ENCODE peak calls at places on chromosomes 4 and X, in ten cellular contexts. One of them, this sample, is unnamed.

GRCh38 chrX:106170318-106170717 is 2.2 kb downstream of the PWWP3B start:
- DNase-seq in Karpas-422: peak; percentile 48
- DNase-seq in right cardiac atrium: no peak
- DNase-seq in tibial artery: no peak
- DNase-seq in amniotic stem cell: no peak
- DNase-seq in effector memory CD8-positive, alpha-beta T cell: no peak
- DNase-seq in anterior cingulate cortex: no peak
- DNase-seq in hypothalamus: no peak
- DNase-seq in T-cell: no peak
- DNase-seq in ureter: no peak
- DNase-seq in this sample: no peak

GRCh38 chr4:151627491-151627890 is 133.3 kb downstream of the GATB start:
- DNase-seq in Karpas-422: no peak
- DNase-seq in right cardiac atrium: no peak
- DNase-seq in tibial artery: no peak
- DNase-seq in T-cell: no peak
- DNase-seq in hypothalamus: no peak
- DNase-seq in ureter: no peak
- DNase-seq in amniotic stem cell: no peak
- DNase-seq in anterior cingulate cortex: no peak
- DNase-seq in effector memory CD8-positive, alpha-beta T cell: no peak
- DNase-seq in this sample: no peak

GRCh38 chrX:88135735-88136134 is 611.3 kb upstream of the CPXCR1 start:
- DNase-seq in T-cell: no peak
- DNase-seq in effector memory CD8-positive, alpha-beta T cell: no peak
- DNase-seq in Karpas-422: peak; percentile 72
- DNase-seq in amniotic stem cell: no peak
- DNase-seq in right cardiac atrium: no peak
- DNase-seq in anterior cingulate cortex: no peak
- DNase-seq in hypothalamus: no peak
- DNase-seq in tibial artery: no peak
- DNase-seq in ureter: no peak
- DNase-seq in this sample: peak; percentile 7

GRCh38 chr4:51884606-51885005 is 41.7 kb downstream of the DCUN1D4 start:
- DNase-seq in effector memory CD8-positive, alpha-beta T cell: no peak
- DNase-seq in ureter: no peak
- DNase-seq in right cardiac atrium: no peak
- DNase-seq in anterior cingulate cortex: no peak
- DNase-seq in tibial artery: no peak
- DNase-seq in T-cell: no peak
- DNase-seq in hypothalamus: no peak
- DNase-seq in Karpas-422: no peak
- DNase-seq in amniotic stem cell: no peak
- DNase-seq in this sample: no peak

GRCh38 chr4:40200881-40201797 is 4.3 kb downstream of the RHOH start:
- DNase-seq in anterior cingulate cortex: no peak
- DNase-seq in effector memory CD8-positive, alpha-beta T cell: no peak
- DNase-seq in tibial artery: no peak
- DNase-seq in Karpas-422: peak; percentile 93
- DNase-seq in right cardiac atrium: no peak
- DNase-seq in hypothalamus: no peak
- DNase-seq in amniotic stem cell: no peak
- DNase-seq in T-cell: no peak
- DNase-seq in ureter: no peak
- DNase-seq in this sample: peak; percentile 94

GRCh38 chr4:97845758-97846157 is 297.5 kb downstream of the STPG2 start:
- DNase-seq in T-cell: no peak
- DNase-seq in tibial artery: no peak
- DNase-seq in ureter: no peak
- DNase-seq in effector memory CD8-positive, alpha-beta T cell: no peak
- DNase-seq in amniotic stem cell: no peak
- DNase-seq in anterior cingulate cortex: no peak
- DNase-seq in hypothalamus: no peak
- DNase-seq in right cardiac atrium: no peak
- DNase-seq in Karpas-422: no peak
- DNase-seq in this sample: no peak

GRCh38 chr4:172983014-172983413 is 185.6 kb upstream of the GALNT7 start:
- DNase-seq in amniotic stem cell: no peak
- DNase-seq in Karpas-422: no peak
- DNase-seq in right cardiac atrium: no peak
- DNase-seq in T-cell: no peak
- DNase-seq in effector memory CD8-positive, alpha-beta T cell: no peak
- DNase-seq in hypothalamus: no peak
- DNase-seq in tibial artery: peak; percentile 42
- DNase-seq in anterior cingulate cortex: no peak
- DNase-seq in ureter: no peak
- DNase-seq in this sample: no peak

GRCh38 chr4:1459081-1459480 is 52.8 kb upstream of the NKX1-1 start:
- DNase-seq in right cardiac atrium: no peak
- DNase-seq in amniotic stem cell: no peak
- DNase-seq in ureter: no peak
- DNase-seq in Karpas-422: no peak
- DNase-seq in hypothalamus: no peak
- DNase-seq in tibial artery: no peak
- DNase-seq in T-cell: no peak
- DNase-seq in effector memory CD8-positive, alpha-beta T cell: no peak
- DNase-seq in anterior cingulate cortex: no peak
- DNase-seq in this sample: no peak

GRCh38 chrX:72475952-72476668 is 96.5 kb downstream of the HDAC8 start:
- DNase-seq in ureter: no peak
- DNase-seq in right cardiac atrium: no peak
- DNase-seq in Karpas-422: no peak
- DNase-seq in effector memory CD8-positive, alpha-beta T cell: no peak
- DNase-seq in amniotic stem cell: no peak
- DNase-seq in hypothalamus: no peak
- DNase-seq in tibial artery: no peak
- DNase-seq in T-cell: no peak
- DNase-seq in anterior cingulate cortex: no peak
- DNase-seq in this sample: no peak

GRCh38 chr4:30295652-30296051 is 424.5 kb upstream of the PCDH7 start:
- DNase-seq in Karpas-422: no peak
- DNase-seq in anterior cingulate cortex: no peak
- DNase-seq in tibial artery: no peak
- DNase-seq in ureter: no peak
- DNase-seq in hypothalamus: no peak
- DNase-seq in right cardiac atrium: no peak
- DNase-seq in T-cell: no peak
- DNase-seq in amniotic stem cell: no peak
- DNase-seq in effector memory CD8-positive, alpha-beta T cell: no peak
- DNase-seq in this sample: no peak

GRCh38 chrX:153568612-153569011 is 30.3 kb downstream of the CCNQ start:
- DNase-seq in right cardiac atrium: no peak
- DNase-seq in anterior cingulate cortex: no peak
- DNase-seq in amniotic stem cell: no peak
- DNase-seq in tibial artery: no peak
- DNase-seq in hypothalamus: no peak
- DNase-seq in Karpas-422: peak; percentile 51
- DNase-seq in T-cell: no peak
- DNase-seq in ureter: no peak
- DNase-seq in effector memory CD8-positive, alpha-beta T cell: no peak
- DNase-seq in this sample: no peak

GRCh38 chrX:26918633-26919032 is 544.5 kb downstream of the PPP4R3C start:
- DNase-seq in right cardiac atrium: no peak
- DNase-seq in tibial artery: no peak
- DNase-seq in amniotic stem cell: no peak
- DNase-seq in ureter: no peak
- DNase-seq in effector memory CD8-positive, alpha-beta T cell: no peak
- DNase-seq in hypothalamus: no peak
- DNase-seq in anterior cingulate cortex: no peak
- DNase-seq in T-cell: no peak
- DNase-seq in Karpas-422: peak; percentile 81
- DNase-seq in this sample: peak; percentile 34

GRCh38 chr4:5940470-5941203 is 47.8 kb upstream of the CRMP1 start:
- DNase-seq in effector memory CD8-positive, alpha-beta T cell: no peak
- DNase-seq in tibial artery: no peak
- DNase-seq in hypothalamus: no peak
- DNase-seq in right cardiac atrium: no peak
- DNase-seq in T-cell: no peak
- DNase-seq in Karpas-422: peak; percentile 90
- DNase-seq in amniotic stem cell: no peak
- DNase-seq in ureter: no peak
- DNase-seq in anterior cingulate cortex: no peak
- DNase-seq in this sample: peak; percentile 57

GRCh38 chr4:179465131-179465797 is 2023.0 kb upstream of the AGA start:
- DNase-seq in hypothalamus: no peak
- DNase-seq in right cardiac atrium: no peak
- DNase-seq in T-cell: no peak
- DNase-seq in amniotic stem cell: no peak
- DNase-seq in ureter: no peak
- DNase-seq in Karpas-422: no peak
- DNase-seq in anterior cingulate cortex: no peak
- DNase-seq in tibial artery: no peak
- DNase-seq in effector memory CD8-positive, alpha-beta T cell: no peak
- DNase-seq in this sample: peak; percentile 62

This sample was measured in NB4.